ENCODE peak calls at places on chromosome 14, in seven cellular contexts. R is colonic mucosa, M is HFFc6, U is fibroblast of villous mesenchyme, O is fibroblast of lung, I is psoas muscle, N is LNCaP clone FGC. J is an unnamed sample.

GRCh38 chr14:67491741-67492504 is 3.4 kb upstream of the TMEM229B start:
- DNase-seq in R (no peak), I (no peak), O (peak), U (no peak), N (no peak), M (no peak), J (peak)

GRCh38 chr14:29458547-29458946 is 469.1 kb downstream of the PRKD1 start:
- DNase-seq in O (peak), M (peak), N (peak), I (no peak), R (no peak), U (no peak), J (no peak)

GRCh38 chr14:67911506-67911905 is 91.9 kb downstream of the RAD51B start:
- DNase-seq in N (no peak), I (no peak), M (no peak), U (no peak), O (peak), R (no peak), J (no peak)

GRCh38 chr14:105879867-105880561 is 353.6 kb downstream of the TMEM121 start:
- DNase-seq in O (no peak), M (no peak), N (no peak), I (peak), R (no peak), U (no peak), J (no peak)

GRCh38 chr14:55133416-55133815 is 4.4 kb downstream of the LGALS3 start:
- DNase-seq in U (no peak), N (no peak), M (peak), O (peak), I (no peak), R (no peak), J (no peak)

GRCh38 chr14:103103461-103104388 is 9.2 kb downstream of the EXOC3L4 start:
- DNase-seq in M (peak), N (peak), U (peak), I (peak), O (peak), R (peak), J (no peak)

GRCh38 chr14:54117924-54118323 is 161.3 kb upstream of the BMP4 start:
- DNase-seq in U (no peak), I (no peak), O (no peak), R (no peak), N (no peak), M (no peak), J (no peak)

GRCh38 chr14:89399594-89400068 is 17.4 kb downstream of the FOXN3 start:
- DNase-seq in I (no peak), O (peak), N (no peak), U (peak), M (peak), R (no peak), J (peak)

GRCh38 chr14:61560323-61560722 is 135.0 kb upstream of the HIF1A start:
- DNase-seq in M (no peak), R (no peak), U (peak), O (no peak), N (no peak), I (no peak), J (no peak)

GRCh38 chr14:32497233-32497632 is 168.1 kb downstream of the AKAP6 start:
- DNase-seq in I (no peak), N (no peak), M (no peak), R (no peak), O (no peak), U (no peak), J (no peak)

GRCh38 chr14:103436533-103436932 is 51.3 kb downstream of the MARK3 start:
- DNase-seq in U (peak), R (no peak), I (no peak), N (no peak), O (peak), M (peak), J (no peak)

GRCh38 chr14:71324767-71325272 is 417.6 kb downstream of the PCNX1 start:
- DNase-seq in U (peak), N (no peak), R (peak), I (no peak), M (no peak), O (peak), J (no peak)

GRCh38 chr14:31232081-31232480 is 24.5 kb upstream of the HECTD1 start:
- DNase-seq in M (no peak), U (no peak), O (no peak), I (no peak), R (peak), N (no peak), J (no peak)

GRCh38 chr14:104134061-104134965 is 4.1 kb upstream of the KIF26A start:
- DNase-seq in R (no peak), N (no peak), O (no peak), I (peak), M (no peak), U (no peak), J (no peak)

GRCh38 chr14:88013750-88014349 is 8.9 kb downstream of the GPR65 start:
- DNase-seq in M (peak), I (peak), N (peak), O (peak), R (peak), U (peak), J (no peak)

DNA sequence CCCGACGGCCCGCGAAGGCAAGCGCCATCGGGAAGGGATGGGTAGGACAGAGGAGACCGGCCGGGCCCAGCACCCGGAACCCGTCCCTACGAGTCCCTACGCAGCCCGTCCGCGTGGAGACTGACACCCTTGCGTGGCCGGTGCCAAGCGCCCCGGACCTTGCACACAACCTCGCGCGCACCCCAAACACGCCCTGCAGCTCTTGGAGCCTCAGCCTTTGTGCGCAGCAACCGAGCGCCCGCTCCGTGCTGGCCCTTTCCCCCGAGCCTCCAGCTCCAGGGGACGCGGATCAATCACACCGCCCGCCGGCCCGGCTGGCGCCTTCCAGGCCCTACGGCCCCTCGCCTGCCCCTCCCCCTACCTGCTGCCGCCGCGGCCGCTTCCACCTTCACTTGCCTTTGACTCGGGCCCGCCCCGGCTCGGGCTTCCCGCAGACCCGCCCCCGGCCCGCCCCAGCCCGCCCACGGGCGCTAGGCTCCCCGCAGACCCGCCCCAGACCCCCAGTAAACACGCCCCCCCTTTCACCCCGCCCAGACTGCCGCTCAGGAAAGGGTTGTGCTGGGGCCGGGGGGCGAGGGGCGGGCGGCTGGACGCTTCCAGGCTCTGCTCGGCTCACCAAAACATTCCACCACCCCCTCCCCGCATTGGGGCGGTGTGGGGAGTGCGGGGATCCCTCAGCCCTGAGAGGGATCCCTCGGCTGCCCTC is at the start of gene NDRG2:
- DNase-seq in I (peak), R (peak), N (no peak), U (peak), O (peak), M (no peak), J (no peak)
- TF ChIP-seq CTCF in I (no peak), R (no peak), N (no peak), U (no peak), O (no peak), M (no peak), J (no peak)

DNA sequence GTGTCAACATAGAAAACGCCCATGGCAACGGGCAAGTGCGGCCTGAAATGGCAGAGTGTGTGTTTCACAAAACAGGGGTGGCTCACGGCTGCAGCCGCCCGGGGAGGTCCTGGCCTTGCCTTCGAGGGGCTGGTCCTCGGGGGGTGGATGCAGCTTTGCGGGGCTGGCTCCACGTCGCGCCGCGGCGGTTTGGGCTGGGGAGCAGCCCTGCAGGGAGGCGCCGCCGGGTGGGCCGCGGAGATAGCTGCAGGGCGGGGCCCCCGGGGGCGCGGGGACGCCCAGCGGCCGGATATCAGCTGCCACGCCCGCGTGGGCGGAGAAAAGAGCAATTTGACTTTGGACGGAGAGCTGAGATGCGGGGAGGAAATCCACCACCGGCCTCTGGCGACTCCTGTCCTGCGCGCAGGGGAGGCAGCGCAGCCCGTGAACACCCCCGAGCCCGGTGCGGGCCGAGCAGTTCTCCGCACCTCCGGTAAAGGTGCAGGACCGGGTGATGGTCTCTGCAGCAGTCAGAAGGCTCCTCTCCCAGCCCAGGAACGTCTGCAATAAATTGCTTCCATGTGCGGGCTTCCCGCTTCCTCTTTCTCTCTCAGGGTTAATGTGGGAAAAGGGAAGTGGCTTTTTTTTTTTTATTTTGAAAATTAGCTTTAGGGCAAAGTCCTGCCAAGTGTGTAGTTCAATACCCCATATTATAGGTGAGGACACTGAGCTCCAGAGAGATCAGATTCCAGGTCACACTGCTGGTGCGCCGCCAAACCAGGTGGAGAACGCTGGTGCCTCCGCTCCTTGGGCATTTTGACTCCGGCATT is 110.5 kb downstream of the ARF6 start:
- DNase-seq in R (peak), O (peak), I (peak), N (no peak), M (peak), U (peak), J (no peak)
- TF ChIP-seq CTCF in R (peak), O (peak), I (peak), N (no peak), M (peak), U (peak), J (peak)

GRCh38 chr14:80784824-80785223 is 156.7 kb downstream of the CEP128 start:
- DNase-seq in O (no peak), N (no peak), M (peak), U (peak), R (no peak), I (no peak), J (no peak)

GRCh38 chr14:80781968-80782367 is 159.6 kb downstream of the CEP128 start:
- DNase-seq in N (no peak), O (peak), R (no peak), M (no peak), U (no peak), I (no peak), J (no peak)

GRCh38 chr14:80792756-80793155 is 148.8 kb downstream of the CEP128 start:
- DNase-seq in U (no peak), O (no peak), M (no peak), N (no peak), I (no peak), R (no peak), J (no peak)

DNA sequence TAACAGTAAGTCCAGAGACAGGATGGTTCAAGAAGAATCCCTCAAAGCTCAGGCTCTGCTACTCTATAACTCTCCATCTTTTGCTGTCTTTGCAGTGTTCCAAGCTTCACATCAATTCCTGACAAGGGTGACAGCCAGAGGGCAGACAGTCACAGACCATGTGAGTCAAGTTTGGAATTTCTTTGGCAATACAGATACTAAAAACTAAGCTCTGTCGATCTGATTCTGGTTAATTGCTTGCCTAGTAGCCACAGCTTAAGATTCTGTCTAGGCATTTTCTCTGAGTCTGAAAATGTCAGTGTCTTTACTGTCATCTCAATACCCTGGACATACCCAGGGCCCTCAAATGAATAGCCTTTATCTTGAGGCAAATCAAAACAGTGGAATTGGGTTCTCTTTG is 153.7 kb downstream of the CEP128 start:
- DNase-seq in U (peak), I (no peak), M (peak), R (no peak), N (no peak), O (no peak), J (peak)
- TF ChIP-seq CTCF in U (no peak), I (no peak), M (no peak), R (no peak), N (no peak), O (no peak), J (no peak)

GRCh38 chr14:64636208-64636979 is 67.8 kb upstream of the PLEKHG3 start:
- DNase-seq in M (peak), U (peak), R (peak), I (peak), O (peak), N (no peak), J (no peak)
- TF ChIP-seq CTCF in M (peak), U (peak), R (peak), I (peak), O (peak), N (peak), J (peak)

GRCh38 chr14:77409131-77409533 is 14.2 kb downstream of the NOXRED1 start:
- DNase-seq in O (peak), R (no peak), I (no peak), N (no peak), M (no peak), U (no peak), J (no peak)
- TF ChIP-seq CTCF in O (peak), R (no peak), I (peak), N (peak), M (peak), U (no peak), J (no peak)

DNA sequence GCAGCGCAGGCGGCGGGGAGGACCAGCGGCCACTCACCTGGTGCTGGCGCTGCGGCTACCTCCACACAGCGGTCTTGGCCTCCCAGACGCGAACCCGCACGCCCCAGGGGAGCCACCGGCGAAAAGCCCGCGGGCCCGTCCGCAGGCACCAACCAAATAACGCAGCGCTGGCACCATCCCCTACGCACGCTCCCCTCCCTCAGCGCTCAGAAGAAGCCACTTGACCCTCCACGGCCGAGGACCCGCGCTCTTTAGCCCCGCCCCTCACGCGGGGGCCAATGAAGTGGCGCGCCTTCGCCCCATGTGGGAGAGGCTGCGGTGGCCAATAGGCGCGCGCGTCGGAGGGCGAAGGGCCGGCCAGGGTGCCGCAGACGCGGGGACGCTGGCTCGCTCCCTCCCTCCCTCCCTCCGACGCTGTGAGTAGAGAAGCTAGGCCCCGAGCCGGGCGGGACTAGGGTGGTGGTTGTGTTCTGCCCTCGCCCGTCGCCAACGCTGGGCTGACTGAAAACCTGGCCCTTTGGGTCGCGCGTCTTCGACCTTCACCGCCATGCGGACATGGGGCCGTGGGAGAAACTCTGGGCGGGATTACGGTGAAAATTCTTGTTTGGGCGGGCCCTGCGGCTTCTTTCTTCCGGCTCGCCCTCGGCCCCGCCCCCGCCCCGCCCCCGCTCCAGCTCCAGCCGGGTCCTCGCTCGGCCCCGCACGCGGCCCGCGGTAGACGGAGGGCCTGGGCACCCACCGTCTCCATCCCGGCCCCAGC is at the start of the genes DMAC2L and L2HGDH:
- DNase-seq in O (peak), N (peak), M (peak), R (peak), U (peak), I (peak), J (peak)
- TF ChIP-seq CTCF in O (no peak), N (no peak), M (peak), R (no peak), U (no peak), I (peak), J (no peak)

DNA sequence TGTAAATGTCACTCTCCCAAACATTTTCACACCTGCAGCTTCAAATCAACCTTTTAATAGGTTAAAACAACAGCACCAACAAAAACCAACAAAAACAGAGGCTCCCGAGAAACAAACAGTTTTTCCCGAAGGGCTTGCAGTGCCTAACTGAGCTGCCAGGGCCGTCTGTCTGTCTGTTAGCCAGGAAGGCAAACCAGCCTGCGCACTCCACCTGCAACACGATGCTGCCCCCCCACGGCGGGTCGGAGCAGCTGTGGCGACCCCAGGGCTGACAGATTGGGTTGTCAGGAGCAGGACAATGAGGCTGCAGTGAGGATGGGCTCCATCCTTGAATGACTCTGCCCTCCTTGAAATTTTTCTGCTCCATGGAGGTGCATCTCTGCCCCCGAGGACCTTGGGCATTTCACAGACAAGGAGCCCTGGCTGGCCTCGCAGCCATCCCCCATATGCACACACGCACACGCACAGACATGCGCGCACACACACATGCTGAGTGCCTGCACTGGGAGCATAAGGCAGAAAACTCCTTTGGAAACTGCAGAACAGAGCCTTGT is 2.6 kb downstream of the RTL1 start:
- DNase-seq in R (peak), O (peak), N (no peak), M (no peak), U (no peak), I (peak), J (no peak)
- TF ChIP-seq CTCF in R (no peak), O (peak), N (peak), M (no peak), U (peak), I (peak), J (peak)

GRCh38 chr14:50668008-50668851 is at the start of gene SAV1:
- DNase-seq in N (no peak), M (peak), I (peak), R (peak), O (peak), U (peak), J (no peak)

GRCh38 chr14:50668852-50669194 is 717 bp upstream of the SAV1 start:
- DNase-seq in M (no peak), I (no peak), U (no peak), O (no peak), R (no peak), N (no peak), J (no peak)

GRCh38 chr14:50669441-50669986 is 1.4 kb upstream of the SAV1 start:
- DNase-seq in N (no peak), R (no peak), O (no peak), U (no peak), I (no peak), M (no peak), J (no peak)

GRCh38 chr14:50666772-50667490 is 1.2 kb downstream of the SAV1 start:
- DNase-seq in R (peak), N (no peak), M (peak), U (peak), O (peak), I (peak), J (no peak)

GRCh38 chr14:50667491-50668007 is 557 bp downstream of the SAV1 start:
- DNase-seq in R (peak), M (no peak), N (no peak), O (no peak), I (no peak), U (no peak), J (no peak)
- TF ChIP-seq CTCF in R (no peak), M (no peak), N (peak), O (no peak), I (no peak), U (no peak), J (no peak)

DNA sequence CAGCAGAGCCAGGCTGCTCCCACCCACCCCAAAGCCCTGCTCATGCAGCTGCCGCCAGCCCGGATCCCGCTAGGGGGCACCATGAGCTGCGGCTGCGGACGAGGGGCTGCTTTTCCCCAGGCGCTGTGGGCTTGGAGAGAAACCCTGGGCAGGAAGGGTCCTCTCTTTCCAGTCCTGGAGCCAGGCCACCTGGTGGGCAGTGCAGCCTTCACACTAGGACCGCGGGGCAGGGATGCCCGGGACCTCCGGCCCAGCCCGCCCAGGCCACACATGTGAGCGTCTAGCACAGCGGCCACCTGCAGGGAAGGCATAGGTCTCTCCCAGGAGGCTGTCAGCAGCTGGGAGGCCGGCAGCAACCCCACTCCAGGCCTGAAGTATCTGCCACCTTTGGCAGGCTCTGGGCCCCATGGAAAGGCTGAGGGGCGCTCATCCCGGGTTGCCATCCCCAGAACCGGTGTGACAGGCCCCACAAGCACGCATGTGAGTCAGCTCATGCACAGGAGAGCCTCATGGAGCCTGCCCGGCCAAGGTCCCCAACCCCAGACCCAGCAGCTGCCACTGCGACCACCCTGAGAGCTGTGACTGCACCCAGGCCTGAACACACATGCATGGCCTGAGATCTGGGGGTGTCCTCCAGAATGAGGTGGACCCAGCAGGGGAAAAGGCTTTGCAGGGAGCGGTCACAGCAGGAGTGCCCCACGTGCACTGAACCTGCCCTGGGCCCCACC is 280.0 kb upstream of the RTL1 start:
- DNase-seq in I (no peak), U (peak), N (no peak), M (no peak), R (no peak), O (no peak), J (no peak)
- TF ChIP-seq CTCF in I (no peak), U (peak), N (peak), M (no peak), R (peak), O (peak), J (peak)

GRCh38 chr14:57574617-57575288 is 81.1 kb upstream of the CCDC198 start:
- DNase-seq in U (no peak), I (no peak), N (no peak), O (no peak), R (no peak), M (no peak), J (no peak)
- TF ChIP-seq CTCF in U (no peak), I (no peak), N (peak), O (no peak), R (no peak), M (no peak), J (peak)